ENCODE peak calls at places on chromosomes 13 and 19, in eight cellular contexts. R is effector memory CD4-positive, alpha-beta T cell; Z is GM23248; H is suprapubic skin; V is right lobe of liver; U is CD8-positive, alpha-beta T cell; T is endodermal cell; K is CD8-positive, alpha-beta memory T cell. Q is an unnamed sample.

GRCh38 chr13:26529441-26529840 is 28.0 kb upstream of the WASF3 start:
- DNase-seq in R (no peak), Z (peak; percentile 66), H (no peak), V (no peak), U (no peak), T (peak; percentile 92), K (no peak), Q (no peak)

GRCh38 chr13:110156186-110157065 is 150.5 kb downstream of the COL4A1 start:
- DNase-seq in R (no peak), Z (no peak), H (no peak), V (peak; percentile 23), U (no peak), T (peak; percentile 43), K (no peak), Q (no peak)

GRCh38 chr13:79282976-79283375 is 123.1 kb downstream of the RBM26 start:
- DNase-seq in R (no peak), Z (no peak), H (no peak), V (peak; percentile 69), U (no peak), T (no peak), K (no peak), Q (no peak)

GRCh38 chr19:58037927-58038687 is 4.3 kb downstream of the ZSCAN1 start:
- DNase-seq in R (no peak), Z (peak; percentile 12), H (no peak), V (no peak), U (no peak), T (peak; percentile 69), K (no peak), Q (no peak)

GRCh38 chr19:30453768-30454167 is 81.6 kb downstream of the ZNF536 start:
- DNase-seq in R (no peak), Z (no peak), H (no peak), V (no peak), U (no peak), T (no peak), K (no peak), Q (no peak)

GRCh38 chr13:39970177-39970846 is 314.9 kb downstream of the COG6 start:
- DNase-seq in R (no peak), Z (no peak), H (no peak), V (no peak), U (no peak), T (no peak), K (no peak), Q (no peak)

GRCh38 chr13:102277286-102277685 is 124.6 kb downstream of the FGF14 start:
- DNase-seq in R (no peak), Z (no peak), H (no peak), V (no peak), U (no peak), T (no peak), K (no peak), Q (no peak)

GRCh38 chr19:10510301-10510802 is 6.9 kb downstream of the S1PR5 start:
- DNase-seq in R (peak; percentile 37), Z (peak; percentile 30), H (no peak), V (no peak), U (peak; percentile 48), T (peak; percentile 89), K (no peak), Q (no peak)

DNA sequence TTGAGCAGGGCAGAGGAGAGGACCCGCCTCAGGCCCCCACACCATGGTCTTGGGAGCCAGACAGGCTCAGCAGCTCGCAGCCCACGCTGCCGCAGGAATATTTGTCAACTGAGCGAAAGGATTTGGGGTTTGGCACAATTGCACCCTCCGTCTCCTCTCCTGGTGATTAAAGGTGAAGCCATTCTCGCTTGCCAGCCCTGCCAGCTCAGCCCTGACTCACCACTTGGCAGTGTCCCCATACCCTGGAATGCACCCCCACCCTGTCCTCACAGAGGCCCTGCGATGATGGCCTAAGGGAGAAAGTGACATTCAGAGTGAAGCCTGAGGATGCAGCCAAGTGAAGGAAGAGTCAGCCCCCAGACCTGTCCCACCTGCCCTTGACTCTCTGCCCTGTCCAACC is 18.8 kb downstream of the CYTH2 start:
- DNase-seq in R (no peak), Z (peak; percentile 94), H (no peak), V (no peak), U (no peak), T (no peak), K (no peak), Q (peak; percentile 59)
- H3K27ac ChIP-seq in R (no peak overlapping the region), Z (peak overlapping the region; percentile 70), H (peak overlapping the region; percentile 69), V (no peak overlapping the region), U (no peak overlapping the region), T (no peak overlapping the region), K (no peak overlapping the region), Q (peak overlapping the region; percentile 53)

DNA sequence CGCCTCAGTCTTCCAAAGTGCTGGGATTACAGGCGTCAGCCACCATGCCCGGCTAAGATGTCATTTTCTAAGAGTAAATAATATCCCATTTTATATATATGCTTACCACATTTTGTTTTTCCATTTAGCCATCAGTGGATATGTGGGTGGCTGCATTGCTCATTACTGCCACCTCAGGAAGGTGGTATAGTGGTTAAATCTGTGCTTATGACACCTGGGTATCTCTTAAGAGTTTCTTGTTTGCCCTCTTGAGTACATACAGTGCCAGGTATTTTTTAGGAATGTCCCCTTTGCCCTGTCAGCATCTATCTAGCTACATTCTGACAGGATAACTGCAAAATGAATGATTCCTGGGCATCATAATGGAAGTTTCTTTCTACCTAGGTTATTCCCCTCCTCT is 14.6 kb downstream of the ZNF69 start:
- DNase-seq in R (no peak), Z (no peak), H (no peak), V (no peak), U (no peak), T (no peak), K (no peak), Q (no peak)
- H3K9me3 ChIP-seq in R (peaks cover 20% of the 10 kb centered on the region), Z (peaks cover 12% of the 10 kb centered on the region), H (peaks cover 46% of the 10 kb centered on the region), V (peaks cover 56% of the 10 kb centered on the region), U (peaks cover 45% of the 10 kb centered on the region), T (peaks cover 96% of the 10 kb centered on the region), K (peaks cover 43% of the 10 kb centered on the region), Q (peaks cover 91% of the 10 kb centered on the region)

DNA sequence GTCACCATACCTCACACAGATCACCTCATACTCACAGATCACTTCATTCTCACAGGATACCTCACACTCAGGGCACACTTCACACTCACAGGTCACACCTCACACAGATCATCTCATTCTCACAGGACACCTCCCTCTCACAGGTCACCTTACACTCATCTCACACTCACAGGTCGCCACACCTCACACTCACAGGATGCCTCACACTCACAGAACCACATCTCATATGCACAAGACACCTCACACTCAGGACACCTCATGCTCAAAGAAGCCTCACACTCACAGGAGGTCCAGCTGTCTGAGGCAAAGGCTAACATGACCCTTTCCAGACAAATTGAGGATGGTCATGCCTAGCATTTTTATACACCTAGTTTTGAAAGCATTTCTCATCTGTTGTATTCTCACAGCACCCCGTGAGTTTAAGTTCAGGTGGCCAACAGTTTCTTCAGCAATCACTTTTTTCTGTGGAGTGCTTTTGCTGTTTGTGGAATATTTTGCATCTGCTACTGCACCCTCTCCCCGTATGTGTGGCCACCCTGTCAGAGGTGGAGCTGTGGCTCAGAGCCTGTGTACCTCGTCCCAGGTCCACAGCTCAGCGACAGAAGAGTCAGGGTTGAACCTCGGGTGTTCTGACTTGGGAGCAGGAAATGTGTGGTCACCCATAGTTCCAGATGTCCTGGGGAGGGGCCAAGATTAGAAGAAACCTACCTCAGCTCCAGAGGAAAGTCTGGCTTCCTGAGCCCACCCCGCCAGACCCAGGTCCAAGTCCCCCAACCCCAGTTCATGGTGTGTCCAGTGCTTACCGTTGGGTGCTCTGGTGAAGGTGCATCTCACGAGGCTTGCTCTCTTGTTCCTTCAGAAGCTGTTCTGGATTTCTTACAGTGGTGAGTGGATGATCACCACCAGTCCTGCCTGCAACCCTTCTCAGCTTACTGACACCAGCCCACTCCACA is 7.6 kb downstream of the F7 start:
- DNase-seq in R (no peak), Z (no peak), H (peak; percentile 52), V (peak; percentile 39), U (no peak), T (peak; percentile 26), K (no peak), Q (no peak)
- H3K27ac ChIP-seq in R (no peak overlapping the region), Z (no peak overlapping the region), H (no peak overlapping the region), V (no peak overlapping the region), U (no peak overlapping the region), T (no peak overlapping the region), K (no peak overlapping the region), Q (no peak overlapping the region)

GRCh38 chr13:18961383-18962117 is 220.1 kb downstream of the TUBA3C start:
- DNase-seq in R (no peak), Z (no peak), H (no peak), V (no peak), U (no peak), T (no peak), K (no peak), Q (no peak)

GRCh38 chr13:18959996-18960395 is 221.6 kb downstream of the TUBA3C start:
- DNase-seq in R (no peak), Z (no peak), H (no peak), V (no peak), U (no peak), T (no peak), K (no peak), Q (no peak)

GRCh38 chr13:18960637-18961227 is 220.9 kb downstream of the TUBA3C start:
- DNase-seq in R (no peak), Z (no peak), H (no peak), V (no peak), U (no peak), T (no peak), K (no peak), Q (no peak)

GRCh38 chr13:18956473-18957078 is 225.0 kb downstream of the TUBA3C start:
- DNase-seq in R (no peak), Z (no peak), H (no peak), V (no peak), U (no peak), T (no peak), K (no peak), Q (no peak)

DNA sequence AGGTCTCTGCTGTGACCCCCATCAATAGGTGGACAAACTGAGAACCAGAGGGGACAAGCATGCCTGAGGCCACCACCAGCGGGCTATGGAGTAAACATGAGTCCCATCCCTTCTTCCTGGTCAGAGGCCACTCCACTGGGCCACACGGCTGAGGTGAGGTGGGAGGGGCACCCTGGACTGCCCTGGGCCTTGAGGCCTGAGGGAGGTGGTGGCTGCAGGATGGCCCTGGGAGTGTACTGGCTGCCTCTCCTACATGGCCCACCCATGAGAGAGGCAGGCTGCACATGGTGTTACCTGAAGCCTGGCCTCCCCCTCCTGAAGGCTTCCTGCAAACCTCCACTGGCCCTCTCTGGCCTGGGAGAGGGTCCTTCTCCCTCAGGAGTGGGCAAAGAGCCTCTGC is 222.4 kb downstream of the TUBA3C start:
- DNase-seq in R (no peak), Z (no peak), H (no peak), V (no peak), U (no peak), T (no peak), K (no peak), Q (no peak)
- H3K9me3 ChIP-seq in R (no peaks in the 10 kb centered on the region), Z (no peaks in the 10 kb centered on the region), H (peaks cover 21% of the 10 kb centered on the region), V (no peaks in the 10 kb centered on the region), U (no peaks in the 10 kb centered on the region), T (peaks cover 50% of the 10 kb centered on the region), K (no peaks in the 10 kb centered on the region), Q (no peaks in the 10 kb centered on the region)